ENCODE peak calls at places on chromosomes 6 and 20, in five cellular contexts. M is activated CD8-positive, alpha-beta memory T cell treated with anti-CD3 and anti-CD28 coated beads, Interleukin-2, amount 50 U/mL, for 48 hours; I is stimulated activated CD4-positive, alpha-beta T cell treated with anti-CD3 and anti-CD28 coated beads, Interleukin-4, amount 100 ng/mL, for 24 hours; H is GM12892; T is glutamatergic neuron. P is an unnamed sample.

GRCh38 chr20:9672976-9673375 is 158.6 kb downstream of the LAMP5 start:
- DNase-seq in M (no peak), I (no peak), H (no peak), T (no peak), P (no peak)

GRCh38 chr20:48698507-48699267 is 129.1 kb downstream of the PREX1 start:
- DNase-seq in M (no peak), I (no peak), H (no peak), T (no peak), P (no peak)

GRCh38 chr20:48750941-48751620 is 76.7 kb downstream of the PREX1 start:
- DNase-seq in M (no peak), I (peak), H (no peak), T (no peak), P (peak)

GRCh38 chr6:13554929-13555333 is 19.5 kb upstream of the SIRT5 start:
- DNase-seq in M (no peak), I (no peak), H (no peak), T (peak), P (peak)

GRCh38 chr20:10522328-10522727 is 87.2 kb downstream of the SLX4IP start:
- DNase-seq in M (no peak), I (no peak), H (no peak), T (no peak), P (no peak)

GRCh38 chr20:19850190-19850533 is 92.1 kb downstream of the RIN2 start:
- DNase-seq in M (no peak), I (no peak), H (no peak), T (peak), P (no peak)

GRCh38 chr6:9516207-9516606 is 898.7 kb downstream of the TFAP2A start:
- DNase-seq in M (no peak), I (no peak), H (no peak), T (no peak), P (peak)

GRCh38 chr6:52324239-52324638 is 37.7 kb upstream of the PAQR8 start:
- DNase-seq in M (no peak), I (no peak), H (no peak), T (no peak), P (no peak)

P was measured in ecto neural progenitor cell.